ENCODE peak calls at places on chromosomes 13 and 19, in four cellular contexts. C is nucleus accumbens, X is hepatic stellate cell, R is MM.1S. J is an unnamed sample.

GRCh38 chr19:15280048-15280725 is 47.9 kb upstream of the EPHX3 start:
- DNase-seq in C (no peak), X (no peak), R (no peak), J (no peak)

GRCh38 chr19:50328257-50329145 is 676 bp downstream of the KCNC3 start:
- DNase-seq in C (no peak), X (no peak), R (no peak), J (no peak)

GRCh38 chr13:40406405-40407138 is 259.9 kb downstream of the FOXO1 start:
- DNase-seq in C (no peak), X (peak; percentile 29), R (no peak), J (no peak)

GRCh38 chr13:46884531-46884930 is 12.3 kb downstream of the HTR2A start:
- DNase-seq in C (no peak), X (no peak), R (no peak), J (no peak)

GRCh38 chr13:44158741-44159632 is 214.6 kb upstream of the SERP2 start:
- DNase-seq in C (no peak), X (no peak), R (no peak), J (no peak)

GRCh38 chr13:112442483-112443090 is 66.4 kb downstream of the SPACA7 start:
- DNase-seq in C (no peak), X (no peak), R (no peak), J (no peak)

GRCh38 chr19:57317503-57317902 is 2.8 kb upstream of the ZNF543 start:
- DNase-seq in C (no peak), X (no peak), R (no peak), J (no peak)

GRCh38 chr13:84303035-84303434 is 420.8 kb upstream of the SLITRK1 start:
- DNase-seq in C (no peak), X (no peak), R (no peak), J (no peak)

GRCh38 chr19:54248016-54248601 is 5.5 kb upstream of the LILRA6 start:
- DNase-seq in C (no peak), X (no peak), R (peak; percentile 69), J (no peak)

GRCh38 chr19:42440357-42441046 is 2.2 kb downstream of the CXCL17 start:
- DNase-seq in C (no peak), X (peak; percentile 70), R (peak; percentile 71), J (peak; percentile 21)

GRCh38 chr13:111049791-111050538 is 65.1 kb upstream of the ARHGEF7 start:
- DNase-seq in C (no peak), X (peak; percentile 31), R (no peak), J (no peak)

GRCh38 chr13:20796791-20797513 is 23.2 kb upstream of the EEF1AKMT1 start:
- DNase-seq in C (no peak), X (peak; percentile 43), R (no peak), J (no peak)

GRCh38 chr13:24145231-24145630 is 15.3 kb upstream of the SPATA13 start:
- DNase-seq in C (no peak), X (no peak), R (no peak), J (no peak)

GRCh38 chr19:14150041-14150769 is 13.8 kb upstream of the ASF1B start:
- DNase-seq in C (no peak), X (no peak), R (no peak), J (no peak)

GRCh38 chr13:45133396-45134118 is 13.2 kb downstream of the GTF2F2 start:
- DNase-seq in C (no peak), X (no peak), R (no peak), J (no peak)

GRCh38 chr13:43305416-43305815 is 282.0 kb downstream of the DNAJC15 start:
- DNase-seq in C (no peak), X (peak; percentile 26), R (no peak), J (no peak)

GRCh38 chr19:6101291-6101690 is 9.0 kb downstream of the RFX2 start:
- DNase-seq in C (no peak), X (no peak), R (no peak), J (no peak)

GRCh38 chr19:13492128-13492527 is 14.2 kb downstream of the CACNA1A start:
- DNase-seq in C (no peak), X (peak; percentile 82), R (no peak), J (no peak)

GRCh38 chr13:112692586-112692985 is 2.7 kb downstream of the ATP11A start:
- DNase-seq in C (no peak), X (no peak), R (no peak), J (no peak)

GRCh38 chr19:10927691-10928562 is 512 bp downstream of the YIPF2 start:
- DNase-seq in C (no peak), X (peak; percentile 54), R (no peak), J (no peak)

GRCh38 chr13:76229281-76229680 is 593.2 kb downstream of the LMO7 start:
- DNase-seq in C (no peak), X (no peak), R (no peak), J (no peak)

GRCh38 chr19:39212377-39212742 is 8.3 kb upstream of the SYCN start:
- DNase-seq in C (no peak), X (no peak), R (peak; percentile 18), J (no peak)

GRCh38 chr13:111610077-111610476 is 289.6 kb downstream of the TEX29 start:
- DNase-seq in C (no peak), X (no peak), R (no peak), J (peak; percentile 28)

GRCh38 chr19:1040476-1041271 is 767 bp downstream of the ABCA7 start:
- DNase-seq in C (peak; percentile 70), X (peak; percentile 100), R (peak; percentile 98), J (peak; percentile 90)

GRCh38 chr19:55596304-55596703 is 3.0 kb downstream of the FIZ1 start:
- DNase-seq in C (no peak), X (no peak), R (no peak), J (no peak)

GRCh38 chr19:14053500-14053899 is 8.4 kb downstream of the PALM3 start:
- DNase-seq in C (no peak), X (no peak), R (no peak), J (no peak)

GRCh38 chr13:59823495-59823894 is 340.2 kb downstream of the DIAPH3 start:
- DNase-seq in C (no peak), X (peak; percentile 4), R (no peak), J (no peak)

GRCh38 chr19:52923782-52924593 is 760 bp upstream of the ZNF888 start:
- DNase-seq in C (peak; percentile 8), X (no peak), R (no peak), J (no peak)

GRCh38 chr19:47467914-47468313 is 3.8 kb downstream of the SLC8A2 start:
- DNase-seq in C (no peak), X (no peak), R (no peak), J (no peak)

GRCh38 chr19:38543286-38543806 is 74.4 kb downstream of the MAP4K1 start:
- DNase-seq in C (no peak), X (no peak), R (no peak), J (no peak)

GRCh38 chr19:47229674-47230121 is 1.3 kb downstream of the BBC3 start:
- DNase-seq in C (no peak), X (no peak), R (peak; percentile 37), J (no peak)

GRCh38 chr13:34462843-34463242 is 479.2 kb upstream of the NBEA start:
- DNase-seq in C (no peak), X (peak; percentile 60), R (no peak), J (no peak)

J was measured in COR-L47.